ENCODE peak calls at places on chromosomes 16 and 17, in five cellular contexts. W is MM.1S, E is neural progenitor cell, X is GM23338, F is PC-3. I is an unnamed sample. For H4K20me1 and H3F3A, the result is how much of the 10 kb centered on the place peaks cover.

GRCh38 chr16:1923299-1924034 is 5.3 kb upstream of the HS3ST6 start:
- DNase-seq in E (peak), W (no peak), X (peak), F (peak), I (peak)

GRCh38 chr17:77863814-77864161 is 94.7 kb upstream of the TNRC6C start:
- DNase-seq in X (no peak), F (no peak), W (peak), E (no peak), I (peak)

GRCh38 chr17:55420776-55421178 is 858 bp downstream of the MMD start:
- DNase-seq in X (peak), E (peak), F (peak), W (no peak), I (peak)

GRCh38 chr17:35390156-35390555 is 16.7 kb upstream of the SLFN11 start:
- DNase-seq in X (peak), W (no peak), E (no peak), F (no peak), I (no peak)

GRCh38 chr17:3888343-3889171 is 4.3 kb downstream of the CAMKK1 start:
- DNase-seq in E (peak), F (peak), X (peak), W (no peak), I (peak)

GRCh38 chr17:36846410-36847292 is 90.6 kb upstream of the LHX1 start:
- DNase-seq in W (no peak), X (no peak), E (no peak), F (no peak), I (no peak)

GRCh38 chr17:52517176-52517575 is 358.7 kb upstream of the CA10 start:
- DNase-seq in X (no peak), F (no peak), W (no peak), E (no peak), I (no peak)

GRCh38 chr17:39679521-39680192 is 8.2 kb downstream of the PGAP3 start:
- DNase-seq in E (no peak), W (no peak), X (no peak), F (no peak), I (no peak)

GRCh38 chr17:9370464-9370863 is 205.2 kb downstream of the STX8 start:
- DNase-seq in E (no peak), W (no peak), F (peak), X (no peak), I (peak)

GRCh38 chr16:78727536-78727935 is 628.1 kb downstream of the WWOX start:
- DNase-seq in F (no peak), E (no peak), X (peak), W (no peak), I (no peak)

GRCh38 chr16:11386791-11387546 is 41.7 kb downstream of the RMI2 start:
- DNase-seq in X (peak), E (peak), F (no peak), W (no peak), I (peak)

GRCh38 chr16:20873331-20873730 is 26.8 kb downstream of the DCUN1D3 start:
- DNase-seq in X (no peak), W (no peak), F (no peak), E (no peak), I (no peak)

GRCh38 chr17:8122923-8123694 is 797 bp downstream of the HES7 start:
- DNase-seq in F (peak), E (peak), W (peak), X (peak), I (peak)

GRCh38 chr17:79624658-79625478 is 14.0 kb upstream of the RBFOX3 start:
- DNase-seq in X (no peak), E (no peak), W (no peak), F (no peak), I (no peak)

GRCh38 chr17:48717367-48718161 is 4.8 kb downstream of the PRAC1 start:
- DNase-seq in F (peak), E (no peak), W (no peak), X (no peak), I (no peak)

GRCh38 chr17:48718781-48719641 is 3.3 kb downstream of the PRAC1 start:
- DNase-seq in W (no peak), E (peak), F (peak), X (peak), I (no peak)

GRCh38 chr17:48718162-48718780 is 4.0 kb downstream of the PRAC1 start:
- DNase-seq in W (no peak), E (peak), X (peak), F (peak), I (no peak)

GRCh38 chr17:48719642-48720262 is 2.6 kb downstream of the PRAC1 start:
- DNase-seq in F (peak), W (no peak), E (peak), X (peak), I (no peak)

GRCh38 chr17:48715496-48716399 is 6.6 kb downstream of the PRAC1 start:
- DNase-seq in X (no peak), W (no peak), E (no peak), F (peak), I (no peak)
- H4K20me1 ChIP-seq in X (under half), W (under half), E (under half), F (under half), I (under half)

GRCh38 chr17:50058296-50058945 is 2.5 kb downstream of the ITGA3 start:
- DNase-seq in E (no peak), X (no peak), W (no peak), F (no peak), I (no peak)

GRCh38 chr17:50059759-50060273 is 3.9 kb downstream of the ITGA3 start:
- DNase-seq in F (peak), X (no peak), E (no peak), W (no peak), I (peak)

GRCh38 chr17:50060951-50061712 is 5.2 kb downstream of the ITGA3 start:
- DNase-seq in W (no peak), F (peak), X (no peak), E (no peak), I (peak)

GRCh38 chr17:50057521-50057991 is 1.6 kb downstream of the ITGA3 start:
- DNase-seq in F (no peak), E (no peak), W (no peak), X (no peak), I (no peak)

DNA sequence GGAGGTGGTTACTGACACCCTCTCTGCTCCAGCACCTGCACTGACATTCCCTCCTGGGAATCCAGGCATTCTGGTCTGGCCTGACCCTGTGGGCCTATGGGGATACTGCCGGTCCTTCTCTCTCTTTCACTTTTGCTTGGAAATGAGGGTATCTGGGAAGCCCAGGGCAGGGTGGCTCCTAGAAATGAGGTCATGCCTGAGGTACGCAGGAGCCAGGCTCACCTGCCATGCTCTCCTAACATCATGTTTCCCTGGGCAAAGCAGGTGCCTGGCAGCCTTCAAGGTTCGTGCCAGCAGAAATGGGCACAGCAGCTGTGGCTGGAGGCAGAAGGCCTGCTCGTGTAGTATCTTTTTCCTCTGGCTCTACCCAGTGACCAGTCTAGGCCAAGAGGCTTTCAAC is 3.3 kb downstream of the ITGA3 start:
- DNase-seq in E (no peak), X (no peak), F (peak), W (no peak), I (no peak)
- H3F3A ChIP-seq in E (under half), X (under half), F (under half), W (under half), I (half or more)

GRCh38 chr17:1351967-1352366 is 48.1 kb downstream of the YWHAE start:
- DNase-seq in E (no peak), F (no peak), W (no peak), X (no peak), I (no peak)
- H4K20me1 ChIP-seq in E (half or more), F (under half), W (under half), X (half or more), I (under half)

DNA sequence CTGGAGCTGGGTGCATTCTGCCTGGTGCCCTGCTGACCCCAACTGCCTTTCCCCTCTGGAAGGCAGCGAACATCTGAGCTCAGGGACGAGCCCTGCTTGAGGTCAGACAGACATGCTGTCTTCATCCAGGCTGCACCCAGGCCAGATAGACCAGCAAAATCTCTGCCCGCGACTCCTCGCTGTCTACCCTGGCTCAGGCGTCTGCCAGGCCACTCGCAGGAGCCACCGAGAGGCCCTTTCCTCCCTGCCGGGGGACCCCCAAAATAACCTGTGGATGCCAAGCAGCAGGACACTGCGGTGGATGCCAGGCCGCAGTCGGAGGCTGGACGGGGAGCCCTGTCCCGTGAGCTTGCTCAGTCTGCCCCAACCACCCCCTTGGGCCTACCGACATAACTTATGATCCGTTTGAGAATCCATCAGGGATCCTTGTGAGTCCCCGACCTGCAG is 3.3 kb upstream of the SLC25A10 start:
- DNase-seq in E (no peak), W (no peak), X (no peak), F (no peak), I (no peak)
- H3F3A ChIP-seq in E (under half), W (under half), X (under half), F (under half), I (under half)

DNA sequence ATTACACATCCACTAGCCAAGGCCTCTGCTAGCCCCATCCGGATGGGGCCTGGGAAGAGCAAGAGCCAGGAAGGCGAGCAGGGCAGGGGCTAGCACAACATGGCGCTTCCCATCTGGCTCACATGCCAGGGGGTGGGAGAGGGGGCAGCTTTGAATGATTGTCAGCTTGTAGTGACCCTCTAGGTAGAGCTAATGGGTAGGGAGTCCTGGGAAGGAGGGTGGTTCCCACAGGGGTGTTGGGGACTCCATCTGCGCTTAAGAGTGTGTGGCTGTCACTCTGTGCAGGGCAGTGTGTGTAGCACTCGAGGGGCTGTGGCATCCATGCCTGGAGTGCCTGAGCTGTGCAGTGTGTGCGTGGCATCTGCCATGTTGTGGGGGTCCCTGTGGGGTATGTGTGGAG is 24.5 kb downstream of the ARHGAP23 start:
- DNase-seq in E (no peak), F (no peak), X (no peak), W (no peak), I (peak)
- H4K20me1 ChIP-seq in E (under half), F (under half), X (under half), W (under half), I (under half)

GRCh38 chr16:81513204-81514040 is 68.8 kb downstream of the CMIP start:
- DNase-seq in W (no peak), X (peak), E (peak), F (no peak), I (peak)
- H3F3A ChIP-seq in W (under half), X (under half), E (under half), F (under half), I (under half)

I was measured in GM23248.